ENCODE peak calls at places on chromosome 19, in six cellular contexts. C is tibial nerve, Q is HFFc6, W is colonic mucosa, F is mesothelial cell of epicardium, L is dorsolateral prefrontal cortex. Y is an unnamed sample.

GRCh38 chr19:18417250-18418033 is 1.8 kb upstream of the SSBP4 start:
- DNase-seq in C (no peak), F (peak; percentile 73), Q (peak; percentile 65), L (no peak), W (peak; percentile 73), Y (peak; percentile 74)

GRCh38 chr19:32318884-32319520 is 26.4 kb upstream of the ZNF507 start:
- DNase-seq in F (no peak), W (no peak), Q (no peak), C (no peak), L (no peak), Y (no peak)

GRCh38 chr19:36058481-36059179 is 3.9 kb downstream of the WDR62 start:
- DNase-seq in W (no peak), F (no peak), Q (no peak), L (no peak), C (no peak), Y (no peak)

GRCh38 chr19:23896912-23897311 is 17.8 kb upstream of the ZNF726 start:
- DNase-seq in F (no peak), Q (no peak), L (no peak), C (no peak), W (no peak), Y (no peak)

GRCh38 chr19:15101479-15102082 is 5.6 kb upstream of the SYDE1 start:
- DNase-seq in L (no peak), Q (peak; percentile 25), C (peak; percentile 35), F (no peak), W (peak; percentile 52), Y (no peak)

GRCh38 chr19:5001547-5002131 is 32.7 kb downstream of the KDM4B start:
- DNase-seq in L (no peak), Q (peak; percentile 75), C (no peak), W (no peak), F (no peak), Y (peak; percentile 64)

GRCh38 chr19:14670408-14670807 is 4.2 kb downstream of the ADGRE3 start:
- DNase-seq in F (no peak), L (no peak), Q (no peak), C (no peak), W (no peak), Y (no peak)

GRCh38 chr19:18021121-18021755 is 13.3 kb downstream of the ARRDC2 start:
- DNase-seq in Q (peak; percentile 77), C (peak; percentile 78), F (no peak), W (peak; percentile 87), L (no peak), Y (no peak)

GRCh38 chr19:55488986-55489710 is 912 bp downstream of the SSC5D start:
- DNase-seq in Q (no peak), F (no peak), C (no peak), L (no peak), W (no peak), Y (no peak)

GRCh38 chr19:29404015-29404414 is 121.8 kb upstream of the VSTM2B start:
- DNase-seq in W (no peak), L (no peak), F (no peak), Q (no peak), C (no peak), Y (no peak)

GRCh38 chr19:39157275-39157996 is 31.9 kb downstream of the PAK4 start:
- DNase-seq in C (no peak), W (no peak), L (no peak), Q (no peak), F (no peak), Y (no peak)

GRCh38 chr19:38290631-38291147 is 13.4 kb upstream of the C19orf33 start:
- DNase-seq in C (no peak), L (peak; percentile 70), F (no peak), Q (peak; percentile 93), W (no peak), Y (no peak)

DNA sequence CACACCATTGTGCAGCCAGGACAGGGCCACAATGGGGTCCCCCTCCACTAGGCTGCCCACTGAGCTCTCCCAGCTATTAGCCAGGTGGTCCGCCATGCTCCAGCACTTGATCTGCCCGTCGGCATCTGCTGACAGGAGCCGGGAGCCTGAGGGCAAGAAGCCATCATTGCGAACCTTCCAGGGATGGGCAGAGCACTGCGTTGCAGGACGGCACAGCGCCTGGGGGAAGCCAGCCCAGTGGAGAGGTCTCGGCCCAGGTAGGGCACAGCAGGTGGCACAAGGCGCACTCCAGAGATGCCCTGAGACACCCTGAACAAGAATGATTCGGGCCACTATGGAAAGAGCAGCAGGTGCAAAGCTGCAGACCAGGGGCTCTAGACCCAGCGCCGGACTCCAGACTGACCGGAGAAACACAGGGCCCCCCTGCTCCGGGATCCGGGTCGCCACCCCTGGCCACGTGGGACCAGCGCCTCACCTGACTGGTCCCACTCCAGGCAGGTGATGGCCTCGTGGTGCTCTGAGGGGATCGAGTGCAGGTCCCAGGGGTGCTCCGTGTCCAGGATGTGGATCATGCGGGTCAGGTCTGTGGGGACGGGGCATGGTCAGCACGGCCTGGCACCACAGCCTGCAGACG is 3.2 kb downstream of the MED16 start:
- DNase-seq in L (no peak), C (no peak), F (no peak), Q (no peak), W (no peak), Y (no peak)
- TF ChIP-seq CTCF in L (no peak), C (no peak), F (no peak), Q (no peak), W (no peak), Y (no peak)

GRCh38 chr19:19562665-19563347 is 24.7 kb downstream of the CILP2 start:
- DNase-seq in Q (no peak), F (no peak), W (no peak), C (no peak), L (no peak), Y (no peak)
- TF ChIP-seq CTCF in Q (no peak), F (no peak), W (no peak), C (no peak), L (no peak), Y (peak; percentile 8)

GRCh38 chr19:1223018-1223855 is 14.6 kb downstream of the CBARP start:
- DNase-seq in Q (no peak), W (no peak), F (no peak), C (no peak), L (no peak), Y (peak; percentile 80)
- TF ChIP-seq CTCF in Q (peak; percentile 78), W (peak; percentile 24), F (no peak), C (no peak), L (peak; percentile 31), Y (peak; percentile 48)

GRCh38 chr19:30669329-30670010 is 297.3 kb downstream of the ZNF536 start:
- DNase-seq in C (peak; percentile 80), W (peak; percentile 49), F (peak; percentile 63), L (peak; percentile 76), Q (peak; percentile 18), Y (no peak)
- TF ChIP-seq CTCF in C (peak; percentile 82), W (peak; percentile 76), F (peak; percentile 87), L (peak; percentile 89), Q (peak; percentile 93), Y (peak; percentile 91)

GRCh38 chr19:12794936-12795335 is 3.6 kb downstream of the JUNB start:
- DNase-seq in C (no peak), W (no peak), Q (no peak), F (no peak), L (no peak), Y (no peak)

GRCh38 chr19:12792048-12792852 is 964 bp downstream of the JUNB start:
- DNase-seq in L (peak; percentile 69), Q (no peak), W (peak; percentile 78), C (no peak), F (no peak), Y (no peak)

GRCh38 chr19:12794196-12794921 is 3.1 kb downstream of the JUNB start:
- DNase-seq in F (no peak), W (no peak), L (no peak), Q (no peak), C (no peak), Y (no peak)

GRCh38 chr19:12792853-12793289 is 1.6 kb downstream of the JUNB start:
- DNase-seq in Q (no peak), F (no peak), C (no peak), L (no peak), W (no peak), Y (no peak)

DNA sequence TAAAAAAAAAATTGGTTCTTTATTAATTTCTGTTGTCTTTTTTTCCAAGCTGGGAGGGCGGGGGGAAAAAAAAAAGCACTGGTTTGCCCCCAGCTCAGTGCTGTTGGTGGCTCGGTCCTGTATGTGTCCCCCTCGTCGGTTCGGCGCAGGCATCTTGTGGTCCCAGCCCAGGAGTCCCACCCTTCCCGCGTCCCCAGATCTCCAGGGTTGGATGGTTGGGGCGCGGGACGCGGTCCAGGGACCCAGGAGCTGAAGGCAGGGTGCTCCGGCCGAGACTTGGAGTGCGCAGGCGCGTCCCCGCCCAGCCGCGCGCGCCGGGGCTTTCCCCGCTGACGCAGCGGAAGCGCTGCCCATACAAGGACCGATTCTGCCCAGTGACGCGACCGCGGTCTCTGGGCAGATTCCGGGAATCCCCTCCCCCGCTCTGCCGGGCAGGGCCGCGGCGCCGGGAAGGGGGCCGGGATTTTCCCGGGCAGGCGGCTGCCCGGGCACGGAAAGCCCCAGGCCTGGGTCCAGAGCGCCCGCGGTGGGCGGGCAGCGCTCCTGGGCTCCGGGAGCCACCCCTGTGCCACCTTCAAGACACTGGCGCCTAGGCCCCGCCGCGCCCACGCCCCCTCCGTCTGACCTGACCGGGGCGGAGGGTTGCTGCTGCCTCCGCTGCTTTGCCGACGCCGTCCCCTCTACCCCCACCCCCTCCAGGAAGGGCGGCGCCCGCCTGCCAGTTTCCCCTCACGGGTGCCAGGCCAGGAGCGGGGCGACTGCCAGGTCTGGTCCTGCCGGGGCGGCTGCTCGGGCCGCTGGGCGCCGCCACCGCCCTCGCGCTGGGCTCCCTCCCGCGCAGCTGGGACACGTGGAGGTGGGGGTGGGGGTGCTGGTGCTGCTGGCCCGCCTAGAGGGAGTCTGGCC is 2.3 kb downstream of the JUNB start:
- DNase-seq in L (peak; percentile 89), W (peak; percentile 95), Q (peak; percentile 89), F (peak; percentile 94), C (peak; percentile 90), Y (peak; percentile 98)
- TF ChIP-seq CTCF in L (peak; percentile 48), W (no peak), Q (peak; percentile 7), F (no peak), C (no peak), Y (no peak)

DNA sequence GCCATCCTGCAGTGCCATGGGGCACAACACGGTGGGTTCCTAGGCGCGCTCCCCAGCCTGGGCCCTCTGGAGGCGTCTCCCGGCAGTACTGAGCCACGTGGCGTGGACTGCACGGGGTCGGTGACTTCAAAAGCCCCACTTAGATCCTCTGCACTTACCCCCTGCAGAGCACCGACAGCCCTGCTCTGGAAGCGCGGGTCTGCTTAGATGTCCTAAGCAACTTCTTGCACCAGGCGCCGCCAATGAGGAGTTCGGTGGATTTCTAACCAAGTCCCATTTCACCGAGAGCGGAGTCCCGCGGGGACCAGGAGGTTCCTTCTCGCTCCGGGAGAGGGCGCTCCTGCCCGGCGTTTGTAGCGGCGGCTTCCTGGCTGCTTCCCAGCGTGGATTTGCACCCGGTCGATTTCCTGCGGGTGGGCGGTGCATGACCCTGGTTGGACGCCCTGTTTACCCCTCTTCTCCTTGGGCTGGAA is 25.2 kb upstream of the ZNF845 start:
- DNase-seq in Q (no peak), L (peak; percentile 4), C (no peak), W (no peak), F (no peak), Y (peak; percentile 58)
- TF ChIP-seq CTCF in Q (peak; percentile 47), L (peak; percentile 62), C (peak; percentile 20), W (no peak), F (peak; percentile 54), Y (peak; percentile 45)

Y was measured in D721Med.